ENCODE peak calls at places on chromosomes 7 and 10, in six cellular contexts. K is CD4-positive, alpha-beta T cell; W is spleen; O is fibroblast of lung; E is GM23338; Q is right cardiac atrium. L is an unnamed sample. For H3K27me3, the result is how much of the 10 kb centered on the place peaks cover.

GRCh38 chr10:105044902-105045301 is 403.8 kb downstream of the SORCS3 start:
- DNase-seq in K (no peak), W (no peak), O (no peak), E (no peak), Q (no peak), L (no peak)

GRCh38 chr10:97771913-97772823 is at the start of gene SFRP5:
- DNase-seq in K (no peak), W (no peak), O (no peak), E (peak), Q (peak), L (no peak)

GRCh38 chr10:91614254-91614624 is 18.6 kb downstream of the PPP1R3C start:
- DNase-seq in K (no peak), W (no peak), O (peak), E (no peak), Q (no peak), L (no peak)

GRCh38 chr10:96500519-96500918 is 13.2 kb downstream of the TLL2 start:
- DNase-seq in K (no peak), W (no peak), O (no peak), E (peak), Q (no peak), L (no peak)

GRCh38 chr10:113423877-113424276 is 129.0 kb upstream of the HABP2 start:
- DNase-seq in K (no peak), W (no peak), O (no peak), E (no peak), Q (no peak), L (no peak)

GRCh38 chr7:123682690-123683089 is 27.0 kb downstream of the LMOD2 start:
- DNase-seq in K (no peak), W (no peak), O (peak), E (peak), Q (no peak), L (no peak)

GRCh38 chr7:104983620-104984539 is 30.1 kb upstream of the KMT2E start:
- DNase-seq in K (peak), W (peak), O (peak), E (peak), Q (peak), L (peak)

GRCh38 chr7:33814958-33815735 is 90.2 kb upstream of the BMPER start:
- DNase-seq in K (no peak), W (no peak), O (no peak), E (no peak), Q (no peak), L (no peak)

GRCh38 chr7:30925117-30925516 is 13.5 kb downstream of the AQP1 start:
- DNase-seq in K (no peak), W (no peak), O (no peak), E (no peak), Q (no peak), L (no peak)

GRCh38 chr10:12589789-12590188 is 240.4 kb downstream of the CAMK1D start:
- DNase-seq in K (no peak), W (no peak), O (no peak), E (no peak), Q (no peak), L (no peak)

GRCh38 chr7:137591444-137591843 is 247.9 kb upstream of the PTN start:
- DNase-seq in K (no peak), W (no peak), O (peak), E (peak), Q (no peak), L (no peak)

GRCh38 chr7:1512781-1513656 is 8.8 kb upstream of the INTS1 start:
- DNase-seq in K (peak), W (peak), O (peak), E (no peak), Q (peak), L (peak)

GRCh38 chr7:102814025-102814471 is 65.2 kb downstream of the FAM185A start:
- DNase-seq in K (no peak), W (no peak), O (peak), E (no peak), Q (no peak), L (no peak)

GRCh38 chr7:150723467-150723866 is 7.1 kb downstream of the GIMAP1 start:
- DNase-seq in K (no peak), W (no peak), O (no peak), E (no peak), Q (no peak), L (no peak)

GRCh38 chr10:91745086-91745831 is 53.0 kb upstream of the TNKS2 start:
- DNase-seq in K (no peak), W (no peak), O (peak), E (peak), Q (no peak), L (no peak)

GRCh38 chr10:58590152-58590551 is 77.5 kb downstream of the BICC1 start:
- DNase-seq in K (no peak), W (no peak), O (peak), E (no peak), Q (no peak), L (no peak)

GRCh38 chr10:133174689-133175263 is 14.8 kb downstream of the KNDC1 start:
- DNase-seq in K (no peak), W (no peak), O (no peak), E (no peak), Q (no peak), L (no peak)

GRCh38 chr7:77989981-77990566 is 191.5 kb downstream of the PHTF2 start:
- DNase-seq in K (no peak), W (no peak), O (no peak), E (peak), Q (no peak), L (no peak)

GRCh38 chr7:52956379-52956915 is 79.0 kb upstream of the POM121L12 start:
- DNase-seq in K (no peak), W (no peak), O (no peak), E (peak), Q (no peak), L (no peak)

GRCh38 chr10:103476046-103476768 is 2.8 kb downstream of the CALHM3 start:
- DNase-seq in K (no peak), W (no peak), O (no peak), E (peak), Q (no peak), L (no peak)

GRCh38 chr10:43026039-43026973 is 50.6 kb upstream of the RET start:
- DNase-seq in K (no peak), W (peak), O (no peak), E (peak), Q (no peak), L (peak)

GRCh38 chr7:24502135-24502488 is 71.1 kb upstream of the PALS2 start:
- DNase-seq in K (no peak), W (no peak), O (no peak), E (no peak), Q (no peak), L (no peak)

GRCh38 chr7:101905203-101905865 is 87.9 kb downstream of the CUX1 start:
- DNase-seq in K (no peak), W (peak), O (no peak), E (no peak), Q (no peak), L (no peak)

GRCh38 chr10:126618466-126618865 is 52.0 kb downstream of the C10orf90 start:
- DNase-seq in K (no peak), W (no peak), O (peak), E (no peak), Q (no peak), L (no peak)

GRCh38 chr7:136266457-136266856 is 289.3 kb upstream of the MTPN start:
- DNase-seq in K (no peak), W (no peak), O (no peak), E (no peak), Q (no peak), L (no peak)

GRCh38 chr7:140235114-140235513 is 58.3 kb upstream of the KDM7A start:
- DNase-seq in K (no peak), W (no peak), O (no peak), E (no peak), Q (no peak), L (no peak)

GRCh38 chr7:158271646-158272045 is 316.0 kb downstream of the PTPRN2 start:
- DNase-seq in K (no peak), W (peak), O (no peak), E (no peak), Q (no peak), L (peak)

GRCh38 chr7:158270856-158271413 is 316.7 kb downstream of the PTPRN2 start:
- DNase-seq in K (no peak), W (peak), O (no peak), E (no peak), Q (no peak), L (peak)

GRCh38 chr7:158272091-158272490 is 315.5 kb downstream of the PTPRN2 start:
- DNase-seq in K (no peak), W (peak), O (no peak), E (no peak), Q (no peak), L (peak)

GRCh38 chr7:158268851-158269535 is 318.6 kb downstream of the PTPRN2 start:
- DNase-seq in K (no peak), W (peak), O (no peak), E (no peak), Q (no peak), L (peak)

GRCh38 chr7:158270106-158270775 is 317.4 kb downstream of the PTPRN2 start:
- DNase-seq in K (no peak), W (peak), O (no peak), E (no peak), Q (no peak), L (peak)
- H3K27me3 ChIP-seq in K (under half), W (under half), O (under half), E (under half), Q (under half), L (under half)

GRCh38 chr10:123145542-123146012 is 2.4 kb upstream of the HMX2 start:
- DNase-seq in K (no peak), W (no peak), O (no peak), E (peak), Q (no peak), L (no peak)

GRCh38 chr10:123147635-123148413 is at the start of gene HMX2:
- DNase-seq in K (peak), W (peak), O (no peak), E (peak), Q (no peak), L (no peak)

GRCh38 chr10:123146013-123146891 is 1.7 kb upstream of the HMX2 start:
- DNase-seq in K (no peak), W (no peak), O (no peak), E (peak), Q (no peak), L (no peak)

GRCh38 chr10:123148414-123149161 is 652 bp downstream of the HMX2 start:
- DNase-seq in K (no peak), W (peak), O (no peak), E (peak), Q (no peak), L (no peak)

GRCh38 chr10:123146892-123147634 is 873 bp upstream of the HMX2 start:
- DNase-seq in K (no peak), W (no peak), O (no peak), E (no peak), Q (no peak), L (no peak)
- H3K27me3 ChIP-seq in K (half or more), W (half or more), O (half or more), E (half or more), Q (under half), L (half or more)

GRCh38 chr7:87452279-87452678 is 23.2 kb downstream of the ABCB4 start:
- DNase-seq in K (no peak), W (no peak), O (no peak), E (no peak), Q (no peak), L (no peak)
- H3K27me3 ChIP-seq in K (under half), W (under half), O (under half), E (under half), Q (under half), L (under half)

GRCh38 chr10:123970927-123971286 is 79.3 kb upstream of the CPXM2 start:
- DNase-seq in K (no peak), W (no peak), O (no peak), E (no peak), Q (no peak), L (no peak)
- H3K27me3 ChIP-seq in K (half or more), W (half or more), O (under half), E (under half), Q (under half), L (half or more)

DNA sequence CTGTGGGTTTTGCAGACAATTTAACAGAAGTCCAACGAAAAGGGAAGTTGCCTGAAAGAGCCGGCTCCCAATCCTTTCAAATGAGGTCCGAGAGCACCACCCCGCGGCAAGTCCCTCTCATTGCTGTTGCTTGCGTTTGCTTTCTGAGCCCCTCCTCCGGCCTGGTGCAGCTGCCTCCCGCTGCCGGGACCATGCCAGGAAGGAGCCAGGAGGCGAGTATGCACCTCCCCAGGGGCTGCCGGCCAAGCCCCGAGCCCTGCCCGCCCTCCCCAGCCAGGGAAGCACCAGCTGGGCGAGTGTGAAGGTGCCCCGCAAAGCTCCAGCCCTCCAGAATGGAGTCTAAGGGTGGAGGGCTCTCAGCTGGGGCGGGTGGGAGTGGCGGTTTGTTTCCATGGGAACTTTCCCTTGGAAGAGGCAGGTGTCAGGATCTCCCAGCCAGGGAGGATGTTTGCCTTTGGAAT is 25.8 kb upstream of the PPP2R2D start:
- DNase-seq in K (peak), W (peak), O (peak), E (peak), Q (peak), L (peak)
- H3K27me3 ChIP-seq in K (under half), W (under half), O (under half), E (under half), Q (under half), L (under half)

DNA sequence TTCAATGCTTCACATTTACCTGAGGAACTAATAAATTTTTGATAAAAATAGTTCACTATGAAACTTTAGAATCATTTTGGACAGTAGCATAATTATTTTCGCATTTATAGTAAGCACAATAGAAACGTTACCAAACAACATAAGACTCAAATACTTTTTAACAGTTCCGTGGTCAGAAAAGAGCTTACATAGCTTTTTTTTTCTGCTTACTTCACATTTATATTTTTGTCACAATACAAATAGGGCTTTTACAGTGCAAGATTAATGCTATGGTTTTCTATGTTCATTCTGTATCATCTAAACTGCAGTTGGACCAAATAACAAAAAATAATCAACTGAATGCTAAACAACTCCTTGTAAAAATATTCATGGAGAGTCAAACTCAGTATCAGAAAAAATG is 26.5 kb upstream of the RHOBTB1 start:
- DNase-seq in K (no peak), W (no peak), O (no peak), E (no peak), Q (no peak), L (no peak)
- H3K27me3 ChIP-seq in K (under half), W (under half), O (under half), E (under half), Q (under half), L (under half)

GRCh38 chr10:77571490-77571889 is 66.1 kb downstream of the KCNMA1 start:
- DNase-seq in K (no peak), W (no peak), O (no peak), E (no peak), Q (no peak), L (no peak)
- H3K27me3 ChIP-seq in K (under half), W (under half), O (under half), E (under half), Q (under half), L (under half)

L was measured in upper lobe of right lung.